ENCODE peak calls at places on chromosomes 4 and X, in six cellular contexts. V, Q, Z, X, U and J are unnamed samples.
A peak's percentile ranks its signal among the peaks of the same experiment; 100 is the strongest.

GRCh38 chr4:78432896-78433295 is 118.7 kb upstream of the ANXA3 start:
- DNase-seq in V (peak; percentile 31), Q (no peak), Z (no peak), X (peak; percentile 41), U (no peak), J (no peak)

GRCh38 chrX:109716431-109717028 is 16.5 kb downstream of the ACSL4 start:
- DNase-seq in V (no peak), Q (no peak), Z (no peak), X (no peak), U (no peak), J (no peak)

GRCh38 chr4:2285665-2286381 is 23.9 kb upstream of the MXD4 start:
- DNase-seq in V (no peak), Q (no peak), Z (no peak), X (no peak), U (no peak), J (no peak)

GRCh38 chrX:134747006-134747405 is 88.7 kb upstream of the PLAC1 start:
- DNase-seq in V (no peak), Q (no peak), Z (no peak), X (peak; percentile 80), U (no peak), J (no peak)

GRCh38 chr4:8176547-8177399 is 18.2 kb upstream of the ABLIM2 start:
- DNase-seq in V (no peak), Q (no peak), Z (peak; percentile 72), X (peak; percentile 69), U (peak; percentile 86), J (peak; percentile 76)

GRCh38 chr4:1668488-1668840 is 15.6 kb downstream of the FAM53A start:
- DNase-seq in V (no peak), Q (no peak), Z (no peak), X (no peak), U (no peak), J (no peak)

GRCh38 chr4:156581693-156582092 is 389.9 kb downstream of the PDGFC start:
- DNase-seq in V (no peak), Q (no peak), Z (no peak), X (peak; percentile 45), U (no peak), J (no peak)

GRCh38 chr4:75940692-75941253 is at the start of gene NAAA:
- DNase-seq in V (no peak), Q (peak; percentile 48), Z (peak; percentile 62), X (peak; percentile 69), U (peak; percentile 88), J (peak; percentile 93)

GRCh38 chr4:85611661-85612060 is 136.7 kb downstream of the ARHGAP24 start:
- DNase-seq in V (no peak), Q (no peak), Z (no peak), X (no peak), U (no peak), J (no peak)

GRCh38 chrX:132837126-132837525 is 121.3 kb downstream of the HS6ST2 start:
- DNase-seq in V (peak; percentile 17), Q (no peak), Z (no peak), X (no peak), U (no peak), J (no peak)

GRCh38 chr4:125313989-125314602 is 659 bp upstream of the FAT4 start:
- DNase-seq in V (no peak), Q (no peak), Z (no peak), X (peak; percentile 41), U (no peak), J (peak; percentile 19)

GRCh38 chrX:151871244-151871643 is 41.4 kb upstream of the MAGEA4 start:
- DNase-seq in V (peak; percentile 80), Q (no peak), Z (no peak), X (no peak), U (no peak), J (no peak)

GRCh38 chr4:147480891-147481576 is at the start of gene EDNRA:
- DNase-seq in V (no peak), Q (no peak), Z (no peak), X (peak; percentile 0), U (peak; percentile 68), J (peak; percentile 69)

GRCh38 chrX:28794751-28795150 is 207.5 kb downstream of the IL1RAPL1 start:
- DNase-seq in V (no peak), Q (no peak), Z (no peak), X (peak; percentile 1), U (no peak), J (no peak)

GRCh38 chr4:141158219-141158618 is 24.9 kb upstream of the RNF150 start:
- DNase-seq in V (no peak), Q (no peak), Z (peak; percentile 57), X (peak; percentile 48), U (peak; percentile 32), J (peak; percentile 64)

GRCh38 chrX:8036914-8037313 is 109.7 kb upstream of the PNPLA4 start:
- DNase-seq in V (no peak), Q (no peak), Z (no peak), X (peak; percentile 55), U (no peak), J (no peak)

GRCh38 chr4:39528056-39528465 is 822 bp upstream of the UGDH start:
- DNase-seq in V (peak; percentile 36), Q (no peak), Z (no peak), X (peak; percentile 62), U (no peak), J (no peak)

GRCh38 chrX:148298737-148299136 is 201.7 kb upstream of the AFF2 start:
- DNase-seq in V (no peak), Q (no peak), Z (peak; percentile 25), X (no peak), U (no peak), J (no peak)

GRCh38 chr4:173958445-173958844 is 325.0 kb downstream of the FBXO8 start:
- DNase-seq in V (peak; percentile 26), Q (no peak), Z (peak; percentile 15), X (no peak), U (no peak), J (no peak)

GRCh38 chr4:184259081-184259480 is 41.4 kb upstream of the ENPP6 start:
- DNase-seq in V (no peak), Q (no peak), Z (no peak), X (no peak), U (no peak), J (no peak)

GRCh38 chrX:38561951-38562719 is 793 bp downstream of the TSPAN7 start:
- DNase-seq in V (no peak), Q (no peak), Z (no peak), X (peak; percentile 87), U (peak; percentile 3), J (peak; percentile 44)

GRCh38 chr4:7207791-7208231 is 15.5 kb downstream of the SORCS2 start:
- DNase-seq in V (no peak), Q (no peak), Z (no peak), X (no peak), U (no peak), J (no peak)

GRCh38 chrX:65677954-65678469 is 10.6 kb downstream of the MSN start:
- DNase-seq in V (peak; percentile 57), Q (no peak), Z (no peak), X (no peak), U (no peak), J (no peak)

GRCh38 chrX:15165832-15166231 is 104.1 kb downstream of the ASB9 start:
- DNase-seq in V (no peak), Q (no peak), Z (no peak), X (no peak), U (no peak), J (no peak)

GRCh38 chr4:173025131-173025530 is 143.5 kb upstream of the GALNT7 start:
- DNase-seq in V (peak; percentile 52), Q (no peak), Z (peak; percentile 93), X (peak; percentile 83), U (peak; percentile 70), J (peak; percentile 91)

GRCh38 chr4:99885063-99885664 is 9.1 kb downstream of the LAMTOR3 start:
- DNase-seq in V (no peak), Q (no peak), Z (peak; percentile 64), X (peak; percentile 38), U (peak; percentile 21), J (peak; percentile 59)

GRCh38 chrX:51891821-51892551 is 1.4 kb upstream of the MAGED1 start:
- DNase-seq in V (no peak), Q (no peak), Z (peak; percentile 11), X (peak; percentile 68), U (no peak), J (peak; percentile 4)

GRCh38 chr4:127782025-127782274 is 172 bp upstream of the HSPA4L start:
- DNase-seq in V (peak; percentile 34), Q (no peak), Z (peak; percentile 82), X (peak; percentile 90), U (peak; percentile 97), J (peak; percentile 91)

GRCh38 chrX:10167573-10167972 is 10.8 kb downstream of the CLCN4 start:
- DNase-seq in V (no peak), Q (no peak), Z (no peak), X (no peak), U (no peak), J (no peak)

GRCh38 chr4:19187104-19187503 is 1064.6 kb upstream of the SLIT2 start:
- DNase-seq in V (no peak), Q (no peak), Z (no peak), X (no peak), U (no peak), J (no peak)

GRCh38 chr4:3299122-3299521 is 6.3 kb downstream of the RGS12 start:
- DNase-seq in V (no peak), Q (no peak), Z (no peak), X (no peak), U (no peak), J (no peak)